ENCODE peak calls at places on chromosomes 16 and 17, in five cellular contexts. B, Q, Y, A and W are unnamed samples. For H3K4me1, the result is how much of the 10 kb centered on the place peaks cover.

GRCh38 chr17:64107517-64108235 is 22.3 kb downstream of the ERN1 start:
- DNase-seq in B (no peak), Q (no peak), Y (no peak), A (no peak), W (no peak)

GRCh38 chr16:30041841-30042240 is 10.8 kb upstream of the TLCD3B start:
- DNase-seq in B (no peak), Q (no peak), Y (no peak), A (no peak), W (no peak)

GRCh38 chr16:11542069-11542775 is 44.5 kb downstream of the LITAF start:
- DNase-seq in B (no peak), Q (no peak), Y (no peak), A (no peak), W (no peak)

GRCh38 chr17:47738178-47738577 is 5.1 kb downstream of the TBX21 start:
- DNase-seq in B (no peak), Q (no peak), Y (no peak), A (no peak), W (no peak)

GRCh38 chr17:73474370-73474988 is 162.7 kb upstream of the CDC42EP4 start:
- DNase-seq in B (peak), Q (peak), Y (peak), A (peak), W (peak)

GRCh38 chr17:604719-605118 is 109.9 kb downstream of the VPS53 start:
- DNase-seq in B (no peak), Q (no peak), Y (no peak), A (no peak), W (no peak)

GRCh38 chr17:40485851-40486512 is 15.4 kb downstream of the TNS4 start:
- DNase-seq in B (peak), Q (no peak), Y (no peak), A (peak), W (no peak)

GRCh38 chr16:68768170-68768569 is 31.1 kb downstream of the CDH1 start:
- DNase-seq in B (no peak), Q (no peak), Y (no peak), A (no peak), W (no peak)

GRCh38 chr16:67886387-67886786 is 1.7 kb downstream of the NRN1L start:
- DNase-seq in B (no peak), Q (no peak), Y (no peak), A (no peak), W (no peak)

GRCh38 chr16:20300312-20301097 is 26.8 kb downstream of the GP2 start:
- DNase-seq in B (no peak), Q (no peak), Y (peak), A (no peak), W (peak)

GRCh38 chr16:722835-723633 is 2.1 kb downstream of the ANTKMT start:
- DNase-seq in B (no peak), Q (peak), Y (peak), A (no peak), W (no peak)

GRCh38 chr17:77266891-77267341 is 126.1 kb downstream of the SEC14L1 start:
- DNase-seq in B (no peak), Q (no peak), Y (peak), A (no peak), W (no peak)

GRCh38 chr17:31915456-31916100 is 14.1 kb upstream of the UTP6 start:
- DNase-seq in B (no peak), Q (no peak), Y (no peak), A (no peak), W (no peak)

GRCh38 chr16:23679274-23679985 is 741 bp downstream of the PLK1 start:
- DNase-seq in B (no peak), Q (no peak), Y (peak), A (no peak), W (no peak)

GRCh38 chr17:51079049-51079448 is 41.6 kb downstream of the SPAG9 start:
- DNase-seq in B (no peak), Q (no peak), Y (no peak), A (no peak), W (no peak)

GRCh38 chr16:81175325-81175891 is 63.1 kb upstream of the BCO1 start:
- DNase-seq in B (no peak), Q (no peak), Y (no peak), A (no peak), W (no peak)

GRCh38 chr16:75433732-75434413 is 570 bp upstream of the CFDP1 start:
- DNase-seq in B (no peak), Q (no peak), Y (peak), A (peak), W (no peak)

GRCh38 chr16:4869147-4869790 is 22.0 kb downstream of the UBN1 start:
- DNase-seq in B (no peak), Q (no peak), Y (no peak), A (no peak), W (no peak)

GRCh38 chr16:57628008-57628781 is at the start of gene ADGRG1:
- DNase-seq in B (peak), Q (peak), Y (peak), A (peak), W (peak)

GRCh38 chr16:66273036-66273435 is 93.5 kb upstream of the CDH5 start:
- DNase-seq in B (no peak), Q (no peak), Y (no peak), A (no peak), W (no peak)

GRCh38 chr16:12250578-12250977 is 274.0 kb downstream of the SNX29 start:
- DNase-seq in B (no peak), Q (no peak), Y (no peak), A (no peak), W (no peak)

GRCh38 chr16:3726021-3726687 is 8.8 kb upstream of the TRAP1 start:
- DNase-seq in B (no peak), Q (no peak), Y (no peak), A (no peak), W (no peak)

GRCh38 chr17:61786088-61786487 is 77.2 kb downstream of the BRIP1 start:
- DNase-seq in B (no peak), Q (no peak), Y (no peak), A (no peak), W (no peak)

GRCh38 chr17:42107597-42108576 is 4.6 kb downstream of the DHX58 start:
- DNase-seq in B (no peak), Q (peak), Y (peak), A (no peak), W (peak)

GRCh38 chr17:76048025-76048605 is 21.0 kb upstream of the EVPL start:
- DNase-seq in B (no peak), Q (no peak), Y (no peak), A (no peak), W (no peak)

GRCh38 chr16:30930160-30930571 is 6.8 kb downstream of the FBXL19 start:
- DNase-seq in B (no peak), Q (no peak), Y (no peak), A (no peak), W (no peak)

GRCh38 chr16:11379420-11379819 is 34.2 kb downstream of the RMI2 start:
- DNase-seq in B (no peak), Q (no peak), Y (no peak), A (no peak), W (no peak)

GRCh38 chr17:8664426-8665105 is 34.0 kb upstream of the MYH10 start:
- DNase-seq in B (no peak), Q (no peak), Y (no peak), A (no peak), W (no peak)

GRCh38 chr16:1152651-1153259 is at the start of gene CACNA1H:
- DNase-seq in B (peak), Q (peak), Y (peak), A (no peak), W (peak)

GRCh38 chr16:46712911-46713310 is 23.5 kb downstream of the ORC6 start:
- DNase-seq in B (no peak), Q (no peak), Y (no peak), A (no peak), W (no peak)

DNA sequence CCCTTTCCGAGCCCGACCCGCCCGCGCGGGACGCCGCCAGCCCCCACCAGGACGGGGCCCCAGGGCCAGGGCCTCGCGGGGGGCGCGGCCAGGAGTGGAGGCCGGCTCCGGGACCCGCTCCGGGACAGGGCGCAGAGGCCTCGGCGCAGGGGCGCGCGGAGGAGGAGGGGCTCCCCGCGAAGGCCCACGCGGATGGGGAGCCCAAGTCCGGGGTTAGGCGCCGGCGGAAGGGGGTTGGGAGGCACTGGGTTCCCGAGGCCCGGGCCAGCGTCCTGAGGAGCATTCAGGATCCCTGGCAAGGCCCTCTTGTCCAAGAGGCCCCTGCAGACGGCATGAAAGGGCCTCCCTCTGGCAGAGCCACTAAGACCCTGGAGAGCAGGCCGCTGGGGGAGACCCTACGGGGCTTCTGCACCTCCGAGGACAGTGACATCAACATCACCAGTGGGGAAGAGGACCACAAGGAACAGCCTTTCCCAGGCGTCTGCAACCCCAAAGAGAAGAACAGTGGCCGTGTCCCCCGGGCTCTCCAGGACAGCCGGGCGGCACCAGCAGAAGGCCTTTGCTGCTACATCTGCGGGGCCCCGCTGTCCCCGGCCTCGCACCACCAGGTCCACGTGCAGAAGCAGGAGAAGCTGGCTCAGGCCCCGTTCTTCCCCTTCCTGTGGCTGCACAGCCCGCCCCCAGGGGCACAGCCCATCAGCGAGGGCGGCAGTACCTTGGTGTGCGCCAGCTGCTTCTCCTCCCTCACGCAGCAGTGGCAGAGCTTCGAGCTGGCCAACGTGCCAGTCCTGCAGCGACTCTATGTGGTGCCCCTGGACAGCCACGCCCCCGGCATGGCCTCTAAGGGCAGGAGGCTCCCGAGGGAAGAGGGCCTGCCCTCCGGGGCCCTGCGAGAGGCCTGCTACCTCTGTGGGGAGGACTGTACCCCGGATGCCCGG is 58.1 kb upstream of the CIBAR2 start:
- DNase-seq in B (no peak), Q (no peak), Y (peak), A (no peak), W (no peak)
- H3K4me3 ChIP-seq in B (peak), Q (peak), Y (peak), A (peak), W (peak)

GRCh38 chr17:2175294-2175628 is 120.4 kb downstream of the HIC1 start:
- DNase-seq in B (no peak), Q (no peak), Y (no peak), A (no peak), W (no peak)

GRCh38 chr17:2172447-2172938 is 117.6 kb downstream of the HIC1 start:
- DNase-seq in B (no peak), Q (peak), Y (no peak), A (no peak), W (peak)

GRCh38 chr17:2173005-2173404 is 118.1 kb downstream of the HIC1 start:
- DNase-seq in B (no peak), Q (no peak), Y (no peak), A (no peak), W (no peak)

GRCh38 chr17:2174471-2175293 is 119.8 kb downstream of the HIC1 start:
- DNase-seq in B (peak), Q (peak), Y (no peak), A (peak), W (peak)

GRCh38 chr17:2174048-2174447 is 119.1 kb downstream of the HIC1 start:
- DNase-seq in B (no peak), Q (no peak), Y (no peak), A (no peak), W (no peak)
- H3K4me1 ChIP-seq in B (under half), Q (half or more), Y (under half), A (under half), W (half or more)

DNA sequence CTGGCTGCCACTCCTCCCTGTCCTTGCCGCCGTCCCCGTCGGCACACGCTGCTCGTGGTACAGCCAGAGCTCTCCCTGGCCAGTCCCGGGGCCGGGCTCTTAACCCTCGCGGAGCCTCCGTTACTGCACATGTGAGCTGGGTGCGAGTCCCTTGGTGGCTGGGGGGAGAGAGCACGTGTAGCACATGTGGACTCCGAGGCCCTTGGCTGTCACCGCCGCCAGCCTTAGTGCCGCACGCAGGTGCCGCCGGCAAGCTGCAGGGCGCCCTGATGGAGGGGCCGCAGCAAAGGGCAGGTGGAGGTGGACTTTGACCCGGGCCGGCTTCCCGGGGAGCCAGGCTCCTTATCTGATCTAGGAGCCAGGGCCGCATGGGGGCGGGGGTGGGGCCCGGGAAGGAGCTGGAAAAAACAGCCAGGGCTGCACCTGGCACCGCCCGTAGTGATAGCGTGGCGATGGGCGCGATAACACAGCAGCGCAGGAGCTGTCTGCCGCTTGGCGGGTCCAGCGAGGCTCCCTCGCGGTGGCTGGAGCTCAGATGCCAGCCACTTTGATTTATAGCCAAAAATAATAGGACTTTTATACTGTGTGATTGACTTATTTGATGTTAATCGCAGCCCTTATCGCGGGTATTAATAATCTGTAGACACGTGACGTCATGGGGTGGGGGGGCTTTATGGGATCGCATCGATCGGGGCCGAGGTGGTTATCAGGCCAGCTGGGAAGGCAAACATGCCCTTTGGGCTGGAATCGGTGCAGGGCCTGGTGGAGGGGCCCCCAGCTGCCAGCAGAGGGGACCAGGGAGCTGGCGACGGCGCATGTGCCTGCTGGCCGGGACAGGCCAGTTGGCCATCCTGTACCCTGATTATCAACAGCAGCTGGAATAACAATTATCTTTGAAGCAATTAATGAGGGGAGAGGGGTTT is 35.1 kb downstream of the ZFPM1 start:
- DNase-seq in B (no peak), Q (no peak), Y (peak), A (no peak), W (no peak)
- TF ChIP-seq CTCF in B (no peak), Q (no peak), Y (no peak), A (no peak), W (no peak)

DNA sequence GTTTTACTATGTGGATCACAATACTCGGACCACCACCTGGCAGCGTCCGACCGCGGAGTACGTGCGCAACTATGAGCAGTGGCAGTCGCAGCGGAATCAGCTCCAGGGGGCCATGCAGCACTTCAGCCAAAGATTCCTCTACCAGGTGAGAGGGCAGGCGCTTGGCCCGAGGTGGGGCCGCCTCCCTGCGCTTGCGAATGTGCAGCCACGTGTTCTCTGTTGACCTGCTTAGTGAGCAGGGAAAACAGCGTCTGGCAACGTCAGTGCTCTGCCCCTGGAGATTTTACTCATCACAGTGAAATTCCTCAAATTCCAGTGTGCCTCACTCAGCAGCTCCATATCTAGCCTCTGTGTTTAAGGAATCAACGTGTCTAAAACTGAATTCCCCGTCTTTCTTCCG is 33.4 kb upstream of the CLEC18A start:
- DNase-seq in B (peak), Q (no peak), Y (no peak), A (peak), W (no peak)
- H3K4me3 ChIP-seq in B (no peak), Q (no peak), Y (no peak), A (no peak), W (no peak)

GRCh38 chr17:28745777-28746473 is 2.1 kb downstream of the TRAF4 start:
- DNase-seq in B (peak), Q (no peak), Y (no peak), A (no peak), W (no peak)

GRCh38 chr17:28744802-28745051 is 916 bp downstream of the TRAF4 start:
- DNase-seq in B (no peak), Q (no peak), Y (no peak), A (no peak), W (no peak)

GRCh38 chr17:28743243-28744103 is at the start of gene TRAF4:
- DNase-seq in B (peak), Q (peak), Y (peak), A (peak), W (peak)

GRCh38 chr17:28745052-28745776 is 1.4 kb downstream of the TRAF4 start:
- DNase-seq in B (peak), Q (no peak), Y (peak), A (peak), W (no peak)

DNA sequence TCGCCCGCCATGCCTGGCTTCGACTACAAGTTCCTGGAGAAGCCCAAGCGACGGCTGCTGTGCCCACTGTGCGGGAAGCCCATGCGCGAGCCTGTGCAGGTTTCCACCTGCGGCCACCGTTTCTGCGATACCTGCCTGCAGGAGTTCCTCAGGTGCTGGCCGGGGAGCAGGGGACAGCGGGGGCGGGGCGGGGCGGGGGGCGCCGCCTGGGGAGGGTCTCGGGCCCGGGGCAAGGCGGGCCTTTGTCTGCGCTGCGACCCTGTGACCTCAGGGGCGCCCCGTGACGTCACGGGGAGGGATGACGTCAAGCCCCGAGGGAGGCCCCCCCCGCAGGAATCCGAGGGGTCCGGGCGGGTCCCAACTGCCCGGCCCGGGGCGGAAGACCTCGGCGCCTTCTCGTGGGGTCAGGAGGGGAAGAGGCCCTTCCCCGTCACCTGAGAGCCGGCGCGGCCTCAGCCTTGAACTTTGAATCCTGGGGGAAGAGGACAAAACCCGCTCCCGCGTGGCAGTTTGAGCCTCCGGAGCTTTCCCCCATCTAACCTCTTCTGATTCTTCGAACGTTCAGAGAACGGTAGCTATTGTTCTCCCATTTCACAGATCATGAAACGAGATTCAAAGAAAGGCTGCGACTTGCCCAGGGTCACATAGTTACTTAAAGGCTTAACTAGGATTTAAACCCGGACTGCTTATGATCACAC is 442 bp downstream of the TRAF4 start:
- DNase-seq in B (peak), Q (peak), Y (peak), A (no peak), W (peak)
- H3K4me1 ChIP-seq in B (under half), Q (under half), Y (under half), A (under half), W (under half)

GRCh38 chr17:28849281-28849680 is 5.5 kb upstream of the ERAL1 start:
- DNase-seq in B (no peak), Q (no peak), Y (peak), A (no peak), W (no peak)
- TF ChIP-seq CTCF in B (no peak), Q (peak), Y (peak), A (no peak), W (no peak)

DNA sequence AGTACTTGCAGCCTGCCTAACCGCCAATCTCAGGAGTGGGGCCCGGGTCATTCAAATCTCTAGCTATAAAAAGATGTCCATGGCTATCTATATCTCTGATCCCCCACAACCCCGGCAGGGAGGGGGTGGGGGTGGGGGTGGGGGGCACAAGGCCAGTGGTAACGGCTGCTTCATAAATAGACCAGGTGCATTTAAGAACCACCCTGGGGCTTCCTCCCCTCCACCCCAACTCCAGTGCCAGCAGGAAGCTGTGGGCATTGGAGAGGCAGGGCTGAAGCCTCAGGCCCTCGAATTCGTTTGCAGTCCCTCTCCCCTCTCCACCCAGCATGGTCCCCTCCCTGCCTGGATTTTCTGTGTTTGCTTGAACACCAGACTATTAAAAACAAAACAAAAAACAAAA is 56.0 kb downstream of the RAP1GAP2 start:
- DNase-seq in B (no peak), Q (no peak), Y (no peak), A (no peak), W (no peak)
- H3K4me3 ChIP-seq in B (no peak), Q (no peak), Y (no peak), A (no peak), W (peak)

DNA sequence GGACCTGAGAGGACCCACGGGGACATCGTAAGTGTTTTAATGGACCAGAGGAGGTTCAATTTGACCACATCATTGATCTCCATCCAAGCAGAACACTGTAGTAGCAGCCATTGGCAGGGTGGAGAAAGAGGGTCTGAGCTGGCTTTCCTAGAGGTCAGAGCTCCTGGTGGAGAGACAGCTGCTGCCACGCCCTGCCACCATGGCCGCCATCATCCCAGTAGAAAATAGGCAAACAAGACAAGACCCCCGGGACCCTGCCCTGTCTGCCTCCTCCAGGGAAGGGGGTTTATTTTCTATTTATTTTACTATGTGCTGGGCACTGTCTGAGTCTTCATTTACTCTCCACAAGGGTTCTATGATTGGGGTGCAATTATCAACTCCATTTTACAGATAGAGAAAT is 11.4 kb upstream of the ITGA3 start:
- DNase-seq in B (no peak), Q (no peak), Y (no peak), A (no peak), W (no peak)
- H3K4me1 ChIP-seq in B (under half), Q (under half), Y (under half), A (under half), W (under half)